ENCODE peak calls at places on chromosomes 11 and 22, in ten cellular contexts. Q, V, G, S, R, A, I, Z, U and C are unnamed samples.

GRCh38 chr11:77039491-77040400 is 5.5 kb downstream of the B3GNT6 start:
- DNase-seq in Q (peak; percentile 55), V (peak; percentile 33), G (no peak), S (peak; percentile 74), R (peak; percentile 70), A (no peak), I (peak; percentile 31), Z (peak; percentile 53), U (no peak), C (no peak)

GRCh38 chr11:77449784-77450183 is 24.1 kb downstream of the PAK1 start:
- DNase-seq in Q (no peak), V (no peak), G (no peak), S (no peak), R (no peak), A (no peak), I (no peak), Z (no peak), U (no peak), C (no peak)

GRCh38 chr22:40410731-40411505 is 40.5 kb downstream of the SGSM3 start:
- DNase-seq in Q (no peak), V (no peak), G (no peak), S (no peak), R (no peak), A (no peak), I (no peak), Z (no peak), U (no peak), C (no peak)

GRCh38 chr22:46744581-46744980 is 6.5 kb upstream of the CERK start:
- DNase-seq in Q (no peak), V (no peak), G (no peak), S (peak; percentile 86), R (no peak), A (no peak), I (no peak), Z (no peak), U (peak; percentile 55), C (no peak)

GRCh38 chr11:67492069-67492727 is 9.4 kb downstream of the AIP start:
- DNase-seq in Q (no peak), V (no peak), G (no peak), S (no peak), R (no peak), A (no peak), I (no peak), Z (no peak), U (no peak), C (no peak)

GRCh38 chr11:130416906-130417305 is 11.5 kb downstream of the ADAMTS8 start:
- DNase-seq in Q (no peak), V (no peak), G (no peak), S (no peak), R (no peak), A (no peak), I (no peak), Z (no peak), U (no peak), C (no peak)

GRCh38 chr11:103652013-103652412 is 384.4 kb upstream of the DDI1 start:
- DNase-seq in Q (no peak), V (peak; percentile 20), G (no peak), S (no peak), R (no peak), A (no peak), I (no peak), Z (peak; percentile 46), U (no peak), C (no peak)

GRCh38 chr11:117454564-117454917 is 126.9 kb downstream of the CEP164 start:
- DNase-seq in Q (no peak), V (no peak), G (no peak), S (no peak), R (no peak), A (no peak), I (no peak), Z (no peak), U (no peak), C (no peak)

GRCh38 chr11:111310088-111310487 is 11.7 kb downstream of the POU2AF3 start:
- DNase-seq in Q (no peak), V (no peak), G (no peak), S (peak; percentile 43), R (no peak), A (peak; percentile 80), I (no peak), Z (no peak), U (no peak), C (no peak)

GRCh38 chr22:49718396-49718795 is 109.3 kb downstream of the BRD1 start:
- DNase-seq in Q (no peak), V (no peak), G (no peak), S (no peak), R (no peak), A (no peak), I (no peak), Z (no peak), U (no peak), C (no peak)

GRCh38 chr11:128462802-128463385 is 124.5 kb downstream of the ETS1 start:
- DNase-seq in Q (no peak), V (no peak), G (no peak), S (no peak), R (no peak), A (no peak), I (no peak), Z (no peak), U (no peak), C (no peak)

GRCh38 chr11:62556872-62557631 is 10.4 kb upstream of the AHNAK start:
- DNase-seq in Q (no peak), V (peak; percentile 11), G (no peak), S (peak; percentile 58), R (no peak), A (no peak), I (no peak), Z (no peak), U (no peak), C (no peak)

GRCh38 chr11:62558669-62559068 is 12.1 kb upstream of the AHNAK start:
- DNase-seq in Q (no peak), V (no peak), G (no peak), S (no peak), R (no peak), A (no peak), I (no peak), Z (no peak), U (no peak), C (peak; percentile 72)

GRCh38 chr11:62556102-62556871 is 9.7 kb upstream of the AHNAK start:
- DNase-seq in Q (peak; percentile 97), V (peak; percentile 95), G (peak; percentile 95), S (peak; percentile 90), R (peak; percentile 77), A (peak; percentile 87), I (peak; percentile 94), Z (peak; percentile 94), U (peak; percentile 89), C (peak; percentile 95)

GRCh38 chr11:62559204-62559603 is 12.6 kb upstream of the AHNAK start:
- DNase-seq in Q (no peak), V (no peak), G (no peak), S (no peak), R (no peak), A (no peak), I (no peak), Z (no peak), U (no peak), C (no peak)

GRCh38 chr11:62560566-62561103 is 13.1 kb downstream of the EEF1G start:
- DNase-seq in Q (peak; percentile 93), V (peak; percentile 98), G (peak; percentile 95), S (peak; percentile 94), R (peak; percentile 80), A (peak; percentile 95), I (peak; percentile 92), Z (peak; percentile 95), U (peak; percentile 91), C (peak; percentile 97)
- TF ChIP-seq POLR2A in Q (no peak), V (peak; percentile 54), G (no peak), S (no peak), R (peak; percentile 8), A (no peak), I (no peak), Z (peak; percentile 67), U (no peak), C (no peak)

GRCh38 chr11:35214792-35215193 is 75.8 kb downstream of the CD44 start:
- DNase-seq in Q (no peak), V (peak; percentile 97), G (peak; percentile 46), S (no peak), R (no peak), A (no peak), I (no peak), Z (peak; percentile 54), U (no peak), C (no peak)

GRCh38 chr11:35214181-35214770 is 75.3 kb downstream of the CD44 start:
- DNase-seq in Q (no peak), V (no peak), G (no peak), S (no peak), R (no peak), A (no peak), I (no peak), Z (peak; percentile 8), U (no peak), C (no peak)

GRCh38 chr11:35216962-35217667 is 78.1 kb downstream of the CD44 start:
- DNase-seq in Q (peak; percentile 44), V (no peak), G (no peak), S (no peak), R (peak; percentile 59), A (no peak), I (no peak), Z (no peak), U (no peak), C (no peak)

GRCh38 chr11:35218956-35219355 is 80.0 kb downstream of the CD44 start:
- DNase-seq in Q (no peak), V (peak; percentile 87), G (no peak), S (no peak), R (no peak), A (no peak), I (no peak), Z (no peak), U (no peak), C (no peak)

DNA sequence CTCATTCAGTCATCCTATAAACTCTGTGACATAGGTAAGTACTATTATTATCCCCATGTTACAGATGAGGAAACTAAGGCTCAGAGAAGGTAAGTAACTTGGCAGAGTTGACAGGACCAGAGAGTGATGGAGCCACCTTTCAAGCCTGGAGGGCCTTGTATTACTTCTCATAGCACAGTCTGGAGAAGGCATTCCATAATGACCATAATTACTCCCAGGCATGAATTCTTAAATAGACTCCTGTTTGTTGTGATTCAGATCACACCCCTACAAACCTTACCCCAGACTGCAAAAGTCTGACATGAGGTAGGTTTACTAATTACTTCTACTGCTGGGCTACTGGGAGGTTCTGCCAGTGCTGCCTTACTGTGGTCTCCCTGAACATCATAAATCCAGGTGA is 77.0 kb downstream of the CD44 start:
- DNase-seq in Q (no peak), V (no peak), G (no peak), S (no peak), R (no peak), A (no peak), I (no peak), Z (no peak), U (no peak), C (no peak)
- H3K4me3 ChIP-seq in Q (no peak overlapping the region), V (no peak overlapping the region), G (no peak overlapping the region), S (no peak overlapping the region), R (no peak overlapping the region), A (no peak overlapping the region), I (no peak overlapping the region), Z (no peak overlapping the region), U (no peak overlapping the region), C (no peak overlapping the region)

GRCh38 chr11:18384157-18384641 is 10.2 kb upstream of the LDHA start:
- DNase-seq in Q (peak; percentile 73), V (peak; percentile 79), G (peak; percentile 94), S (peak; percentile 85), R (peak; percentile 63), A (peak; percentile 77), I (peak; percentile 73), Z (peak; percentile 69), U (peak; percentile 63), C (peak; percentile 77)
- TF ChIP-seq POLR2A in Q (no peak), V (no peak), G (no peak), S (peak; percentile 63), R (peak; percentile 46), A (no peak), I (no peak), Z (no peak), U (no peak), C (no peak)

GRCh38 chr11:122979815-122980656 is 1.6 kb downstream of the BSX start:
- DNase-seq in Q (no peak), V (no peak), G (no peak), S (no peak), R (no peak), A (no peak), I (no peak), Z (no peak), U (no peak), C (no peak)
- H3K4me3 ChIP-seq in Q (no peak overlapping the region), V (no peak overlapping the region), G (no peak overlapping the region), S (no peak overlapping the region), R (no peak overlapping the region), A (no peak overlapping the region), I (no peak overlapping the region), Z (no peak overlapping the region), U (no peak overlapping the region), C (no peak overlapping the region)